ENCODE peak calls at places on chromosomes 16 and 17, in four cellular contexts. G is H9, S is mesendoderm, K is IMR-90. Y is an unnamed sample.

GRCh38 chr16:77898671-77899211 is 110.4 kb downstream of the VAT1L start:
- DNase-seq in K (peak; percentile 89), S (no peak), G (no peak), Y (peak; percentile 90)

GRCh38 chr17:3222505-3222904 is 15.0 kb downstream of the OR1A1 start:
- DNase-seq in K (no peak), S (no peak), G (no peak), Y (no peak)

GRCh38 chr16:22653876-22654275 is 143.2 kb downstream of the NPIPB5 start:
- DNase-seq in G (peak; percentile 21), S (no peak), K (no peak), Y (no peak)

GRCh38 chr16:27326738-27327585 is 13.2 kb downstream of the IL4R start:
- DNase-seq in S (peak; percentile 99), G (peak; percentile 96), K (peak; percentile 97), Y (peak; percentile 99)

GRCh38 chr16:47732806-47733150 is 271.6 kb downstream of the PHKB start:
- DNase-seq in G (peak; percentile 45), K (peak; percentile 99), S (peak; percentile 55), Y (peak; percentile 93)

GRCh38 chr17:45734598-45734997 is 49.5 kb upstream of the CRHR1 start:
- DNase-seq in G (peak; percentile 7), K (no peak), S (no peak), Y (no peak)

GRCh38 chr17:74274060-74274702 is at the start of gene DNAI2:
- DNase-seq in G (peak; percentile 83), K (no peak), S (peak; percentile 62), Y (no peak)

GRCh38 chr16:68987734-68988457 is 117.6 kb upstream of the HAS3 start:
- DNase-seq in S (peak; percentile 34), K (no peak), G (no peak), Y (no peak)

GRCh38 chr17:73516356-73516755 is 127.9 kb downstream of the SDK2 start:
- DNase-seq in G (no peak), K (no peak), S (no peak), Y (no peak)

GRCh38 chr16:15034266-15035162 is 21.4 kb downstream of the NTAN1 start:
- DNase-seq in S (no peak), K (no peak), G (no peak), Y (no peak)

GRCh38 chr16:19166500-19166899 is 1.5 kb upstream of the SYT17 start:
- DNase-seq in G (no peak), K (no peak), S (no peak), Y (no peak)

GRCh38 chr17:46184696-46185095 is 8.5 kb downstream of the KANSL1 start:
- DNase-seq in S (no peak), G (no peak), K (no peak), Y (no peak)

GRCh38 chr17:16908282-16908681 is 63.6 kb downstream of the TNFRSF13B start:
- DNase-seq in S (no peak), G (peak; percentile 20), K (no peak), Y (no peak)

GRCh38 chr16:81846105-81846504 is 67.0 kb downstream of the PLCG2 start:
- DNase-seq in S (no peak), K (no peak), G (no peak), Y (no peak)

GRCh38 chr17:40903129-40903847 is 18.2 kb upstream of the KRT20 start:
- DNase-seq in G (no peak), S (no peak), K (peak; percentile 70), Y (peak; percentile 45)

GRCh38 chr17:63151981-63152523 is 186.0 kb downstream of the TANC2 start:
- DNase-seq in G (no peak), K (peak; percentile 63), S (peak; percentile 76), Y (peak; percentile 31)

GRCh38 chr17:65220732-65221131 is 83.6 kb downstream of the RGS9 start:
- DNase-seq in S (peak; percentile 95), G (no peak), K (no peak), Y (no peak)

GRCh38 chr17:15482476-15482875 is 15.1 kb upstream of the CDRT4 start:
- DNase-seq in S (no peak), K (no peak), G (no peak), Y (no peak)

GRCh38 chr17:382644-383533 is 30.3 kb upstream of the RPH3AL start:
- DNase-seq in G (peak; percentile 77), K (peak; percentile 87), S (peak; percentile 85), Y (peak; percentile 97)

GRCh38 chr16:69150146-69150865 is 17.9 kb downstream of the UTP4 start:
- DNase-seq in K (peak; percentile 81), S (peak; percentile 80), G (peak; percentile 48), Y (peak; percentile 81)

GRCh38 chr16:6777624-6778023 is 555.0 kb upstream of the RBFOX1 start:
- DNase-seq in K (no peak), S (no peak), G (no peak), Y (no peak)

GRCh38 chr17:40281663-40282062 is 6.0 kb upstream of the CDC6 start:
- DNase-seq in G (peak; percentile 71), S (peak; percentile 91), K (no peak), Y (no peak)

GRCh38 chr16:83615981-83616380 is 191.8 kb upstream of the HSBP1 start:
- DNase-seq in G (peak; percentile 0), K (no peak), S (no peak), Y (peak; percentile 1)

GRCh38 chr16:86834451-86835035 is 256.2 kb downstream of the FOXL1 start:
- DNase-seq in K (peak; percentile 88), S (peak; percentile 74), G (peak; percentile 82), Y (peak; percentile 60)

GRCh38 chr17:44159519-44160210 is 10.8 kb upstream of the ASB16 start:
- DNase-seq in S (no peak), G (no peak), K (peak; percentile 25), Y (peak; percentile 83)

DNA sequence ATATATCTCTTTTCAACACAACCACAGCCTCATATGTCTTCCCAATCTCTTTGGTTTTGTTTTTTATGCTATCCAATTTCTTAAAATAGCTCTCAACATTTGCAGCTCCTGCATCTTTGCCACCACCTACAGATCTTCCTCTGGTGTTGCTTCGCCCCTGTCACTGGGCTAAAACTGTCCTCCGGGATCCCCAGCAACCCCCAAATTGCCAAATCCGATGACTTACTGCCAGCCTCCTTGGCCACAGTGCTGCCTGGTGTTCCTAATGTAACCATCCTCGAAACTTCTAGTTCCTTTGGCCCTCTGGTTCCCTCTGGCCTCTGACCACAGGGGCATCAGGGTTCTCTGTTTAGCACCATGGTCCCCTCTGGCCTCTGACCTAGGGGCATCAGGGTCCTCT is 70.8 kb downstream of the ELAC2 start:
- DNase-seq in K (no peak), G (no peak), S (no peak), Y (no peak)
- H2AK5ac ChIP-seq in K (no peak overlapping the region), G (no peak overlapping the region), S (no peak overlapping the region), Y (no peak overlapping the region)

GRCh38 chr16:88428156-88428555 is 24.9 kb upstream of the ZFPM1 start:
- DNase-seq in G (no peak), S (no peak), K (no peak), Y (no peak)

GRCh38 chr16:88429387-88430184 is 23.5 kb upstream of the ZFPM1 start:
- DNase-seq in K (no peak), S (no peak), G (no peak), Y (no peak)

GRCh38 chr16:88427376-88427775 is 25.7 kb upstream of the ZFPM1 start:
- DNase-seq in G (no peak), S (no peak), K (no peak), Y (no peak)

GRCh38 chr16:88430185-88430523 is 22.9 kb upstream of the ZFPM1 start:
- DNase-seq in G (no peak), K (no peak), S (no peak), Y (no peak)

GRCh38 chr16:88428616-88429386 is 24.3 kb upstream of the ZFPM1 start:
- DNase-seq in K (no peak), S (no peak), G (no peak), Y (no peak)
- H2BK5ac ChIP-seq in K (no peak overlapping the region), S (no peak overlapping the region), G (no peak overlapping the region), Y (no peak overlapping the region)

DNA sequence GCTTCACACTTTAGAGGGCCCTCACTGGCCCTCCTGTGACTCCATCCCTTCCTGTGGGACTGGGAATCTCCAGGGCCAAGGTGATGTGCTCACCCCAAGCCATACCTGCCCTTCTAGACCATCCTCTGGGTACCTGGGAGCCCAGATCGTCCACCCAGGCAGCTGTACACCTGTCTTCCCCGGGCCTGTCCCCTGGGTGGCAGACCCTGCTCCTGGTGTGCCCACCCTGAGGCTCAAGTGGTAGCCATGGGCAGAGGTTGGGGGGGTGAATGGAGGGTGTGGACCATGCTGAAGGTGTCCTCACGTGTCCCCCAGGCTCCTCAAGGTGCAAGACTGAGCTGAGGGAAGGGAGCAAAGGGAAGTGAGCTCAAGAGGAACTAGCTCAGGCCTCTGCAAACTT is 9.3 kb downstream of the CLEC10A start:
- DNase-seq in G (no peak), S (no peak), K (no peak), Y (no peak)
- H2AK5ac ChIP-seq in G (no peak overlapping the region), S (no peak overlapping the region), K (no peak overlapping the region), Y (no peak overlapping the region)

DNA sequence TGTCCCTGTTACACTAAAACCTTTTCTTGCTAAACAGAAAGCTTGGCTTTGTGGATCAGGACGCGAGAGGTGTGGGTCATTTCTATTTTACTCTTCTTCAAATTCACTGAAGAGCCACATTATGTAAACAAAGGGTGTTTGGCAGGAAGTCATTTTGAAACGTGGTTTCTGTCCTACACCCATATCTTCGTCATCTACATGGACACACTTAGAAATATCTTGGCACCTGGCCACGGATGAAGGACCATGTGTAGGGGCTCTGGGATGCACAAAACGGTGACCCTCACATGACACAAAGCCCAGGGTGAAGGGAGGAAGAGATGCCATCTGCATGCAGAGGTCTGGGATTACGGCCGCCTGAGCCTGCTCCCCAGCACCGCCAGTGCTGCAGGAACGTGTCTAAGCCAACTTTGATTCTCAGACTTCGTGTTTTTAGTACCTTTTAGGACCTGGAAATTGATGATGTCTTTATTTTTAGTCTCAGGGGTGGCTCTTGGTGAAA is 130.2 kb upstream of the CHMP6 start:
- DNase-seq in K (no peak), S (no peak), G (no peak), Y (peak; percentile 60)
- H2BK5ac ChIP-seq in K (no peak overlapping the region), S (no peak overlapping the region), G (no peak overlapping the region), Y (no peak overlapping the region)

GRCh38 chr16:17358350-17358749 is 112.4 kb downstream of the XYLT1 start:
- DNase-seq in K (no peak), G (no peak), S (no peak), Y (no peak)
- H2AK5ac ChIP-seq in K (no peak overlapping the region), G (no peak overlapping the region), S (no peak overlapping the region), Y (no peak overlapping the region)

GRCh38 chr16:70470141-70470926 is 15.9 kb downstream of the FCSK start:
- DNase-seq in S (no peak), G (no peak), K (no peak), Y (no peak)

GRCh38 chr16:70470927-70471341 is 16.5 kb downstream of the FCSK start:
- DNase-seq in K (peak; percentile 10), G (peak; percentile 75), S (peak; percentile 50), Y (peak; percentile 30)

GRCh38 chr16:70467608-70468007 is 13.2 kb downstream of the FCSK start:
- DNase-seq in S (no peak), K (no peak), G (no peak), Y (no peak)

GRCh38 chr16:70467113-70467512 is 12.7 kb downstream of the FCSK start:
- DNase-seq in G (no peak), K (no peak), S (no peak), Y (no peak)

GRCh38 chr16:70468776-70469525 is 14.6 kb downstream of the FCSK start:
- DNase-seq in G (no peak), K (no peak), S (no peak), Y (no peak)
- H2BK5ac ChIP-seq in G (no peak overlapping the region), K (no peak overlapping the region), S (no peak overlapping the region), Y (no peak overlapping the region)

DNA sequence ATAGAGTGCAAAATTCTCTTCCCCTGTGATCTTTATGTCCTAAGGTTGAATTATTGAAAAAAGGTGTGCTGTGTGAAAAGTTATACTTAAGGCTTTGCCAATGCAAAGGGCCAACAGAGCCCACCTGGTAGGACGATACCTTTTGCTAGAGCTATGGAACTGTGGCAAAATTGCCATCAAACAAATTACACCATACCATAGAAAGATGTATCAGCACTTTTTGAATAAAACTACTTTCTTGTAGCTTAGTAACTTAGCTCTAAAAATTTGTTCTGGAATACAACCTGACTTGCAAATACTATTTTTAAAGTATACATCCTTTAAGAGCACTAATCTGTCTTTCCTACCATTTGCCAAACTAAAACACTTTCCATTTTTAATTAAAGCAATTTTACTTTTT is 147.2 kb upstream of the ERCC4 start:
- DNase-seq in S (no peak), G (no peak), K (no peak), Y (no peak)
- H2AK5ac ChIP-seq in S (no peak overlapping the region), G (no peak overlapping the region), K (no peak overlapping the region), Y (no peak overlapping the region)